ENCODE peak calls at places on chromosomes 12 and 14, in eight cellular contexts. L is stimulated activated CD4-positive, alpha-beta T cell treated with anti-CD3 and anti-CD28 coated beads, Interleukin-15, amount 100 ng/mL, for 1 hour; R is neural crest cell; E is NCI-H69; T is GM06990; B is hepatocyte; H is Ammon's horn; S is heart left ventricle. U is an unnamed sample.

GRCh38 chr12:48336564-48336963 is 14.2 kb downstream of the ZNF641 start:
- DNase-seq in L (no peak), R (no peak), E (no peak), T (no peak), B (no peak), H (no peak), S (no peak), U (no peak)

GRCh38 chr12:59808317-59808910 is 212.6 kb downstream of the SLC16A7 start:
- DNase-seq in L (no peak), R (no peak), E (peak), T (no peak), B (peak), H (peak), S (no peak), U (no peak)

GRCh38 chr12:50042693-50043092 is 14.7 kb upstream of the ASIC1 start:
- DNase-seq in L (no peak), R (no peak), E (no peak), T (no peak), B (no peak), H (no peak), S (no peak), U (no peak)

GRCh38 chr14:87049886-87050820 is 942.8 kb downstream of the GALC start:
- DNase-seq in L (no peak), R (peak), E (peak), T (no peak), B (peak), H (no peak), S (no peak), U (no peak)

GRCh38 chr14:102050026-102050405 is 36.8 kb downstream of the HSP90AA1 start:
- DNase-seq in L (no peak), R (no peak), E (no peak), T (no peak), B (no peak), H (no peak), S (no peak), U (no peak)

GRCh38 chr14:71952381-71953363 is 20.4 kb downstream of the RGS6 start:
- DNase-seq in L (no peak), R (no peak), E (no peak), T (no peak), B (no peak), H (no peak), S (no peak), U (no peak)

GRCh38 chr12:56803750-56804149 is 40.6 kb downstream of the HSD17B6 start:
- DNase-seq in L (no peak), R (no peak), E (no peak), T (no peak), B (no peak), H (no peak), S (peak), U (no peak)

GRCh38 chr12:45216297-45216982 is 545 bp downstream of the ANO6 start:
- DNase-seq in L (peak), R (peak), E (peak), T (peak), B (peak), H (peak), S (peak), U (no peak)

GRCh38 chr12:85310456-85311076 is 30.5 kb downstream of the ALX1 start:
- DNase-seq in L (no peak), R (no peak), E (peak), T (no peak), B (no peak), H (no peak), S (no peak), U (no peak)

GRCh38 chr14:104477804-104478375 is 101.7 kb upstream of the C14orf180 start:
- DNase-seq in L (no peak), R (no peak), E (peak), T (no peak), B (no peak), H (no peak), S (no peak), U (no peak)

GRCh38 chr12:77895699-77896098 is 65.0 kb downstream of the NAV3 start:
- DNase-seq in L (no peak), R (no peak), E (no peak), T (no peak), B (no peak), H (no peak), S (no peak), U (no peak)

GRCh38 chr12:20044836-20045235 is 323.5 kb upstream of the PDE3A start:
- DNase-seq in L (no peak), R (no peak), E (no peak), T (no peak), B (no peak), H (no peak), S (no peak), U (no peak)

GRCh38 chr14:69518341-69519101 is 34.0 kb downstream of the PLEKHD1 start:
- DNase-seq in L (no peak), R (no peak), E (no peak), T (no peak), B (no peak), H (no peak), S (no peak), U (no peak)

GRCh38 chr14:95701846-95702221 is 12.1 kb downstream of the TCL1A start:
- DNase-seq in L (no peak), R (no peak), E (no peak), T (no peak), B (peak), H (no peak), S (no peak), U (no peak)

GRCh38 chr14:74488788-74489397 is 4.2 kb downstream of the NPC2 start:
- DNase-seq in L (no peak), R (no peak), E (no peak), T (no peak), B (no peak), H (no peak), S (no peak), U (no peak)

GRCh38 chr12:67357726-67358125 is 88.6 kb downstream of the CAND1 start:
- DNase-seq in L (no peak), R (no peak), E (peak), T (no peak), B (no peak), H (no peak), S (no peak), U (no peak)

GRCh38 chr14:68797180-68797670 is 4.4 kb upstream of the ZFP36L1 start:
- DNase-seq in L (no peak), R (no peak), E (no peak), T (no peak), B (no peak), H (no peak), S (peak), U (no peak)

GRCh38 chr12:76927170-76927784 is 48.5 kb upstream of the CSRP2 start:
- DNase-seq in L (no peak), R (peak), E (peak), T (no peak), B (peak), H (no peak), S (peak), U (no peak)

GRCh38 chr12:6606331-6607131 is 648 bp downstream of the CHD4 start:
- DNase-seq in L (peak), R (peak), E (peak), T (peak), B (peak), H (peak), S (peak), U (no peak)

U was measured in SK-N-MC.